ENCODE peak calls at places on chromosomes 7 and 10, in eight cellular contexts. P, A, F, L, J, K, S and C are unnamed samples.
A peak's percentile ranks its signal among the peaks of the same experiment; 100 is the strongest.

GRCh38 chr10:4013651-4014085 is 228.7 kb upstream of the KLF6 start:
- DNase-seq in J (no peak), P (peak; percentile 61), A (no peak), F (no peak), K (peak; percentile 31), L (no peak), S (no peak), C (no peak)

GRCh38 chr7:44272456-44272855 is 52.9 kb downstream of the CAMK2B start:
- DNase-seq in K (no peak), P (no peak), F (no peak), S (no peak), J (no peak), L (no peak), A (no peak), C (no peak)

GRCh38 chr7:55533050-55533728 is 39.1 kb downstream of the VOPP1 start:
- DNase-seq in P (peak; percentile 82), K (peak; percentile 39), J (no peak), F (peak; percentile 13), L (peak; percentile 86), S (peak; percentile 71), A (no peak), C (peak; percentile 60)

GRCh38 chr10:96118604-96119450 is 11.3 kb upstream of the ZNF518A start:
- DNase-seq in P (no peak), A (no peak), K (no peak), L (no peak), S (no peak), J (no peak), F (no peak), C (no peak)

GRCh38 chr10:49552277-49552676 is 13.4 kb upstream of the ERCC6 start:
- DNase-seq in A (no peak), L (peak; percentile 81), J (no peak), S (peak; percentile 86), P (no peak), K (no peak), F (peak; percentile 74), C (no peak)

GRCh38 chr10:73759512-73760115 is 15.4 kb downstream of the SEC24C start:
- DNase-seq in J (no peak), F (no peak), K (no peak), L (no peak), S (no peak), P (no peak), A (no peak), C (no peak)

GRCh38 chr10:3418041-3418760 is 245.6 kb upstream of the PITRM1 start:
- DNase-seq in A (no peak), S (no peak), K (no peak), J (no peak), F (no peak), P (no peak), L (no peak), C (no peak)

GRCh38 chr10:4208499-4208898 is 423.5 kb upstream of the KLF6 start:
- DNase-seq in L (no peak), F (no peak), J (no peak), S (no peak), A (no peak), K (no peak), P (no peak), C (no peak)

GRCh38 chr7:141954334-141954733 is 7.6 kb upstream of the CLEC5A start:
- DNase-seq in P (no peak), L (no peak), A (no peak), J (no peak), F (no peak), S (no peak), K (no peak), C (no peak)